ENCODE peak calls at places on chromosomes 16 and 17, in eight cellular contexts. One of them, this sample, is unnamed.

GRCh38 chr16:11059588-11059987 is 115.2 kb downstream of the CLEC16A start:
- DNase-seq in IMR-90: no peak
- DNase-seq in uterus: no peak
- DNase-seq in heart left ventricle: no peak
- DNase-seq in substantia nigra: no peak
- DNase-seq in mesendoderm: no peak
- DNase-seq in stomach: no peak
- DNase-seq in left ventricle myocardium inferior: no peak
- DNase-seq in this sample: no peak

GRCh38 chr16:19432429-19432828 is 14.7 kb downstream of the TMC5 start:
- DNase-seq in IMR-90: no peak
- DNase-seq in uterus: no peak
- DNase-seq in heart left ventricle: no peak
- DNase-seq in substantia nigra: no peak
- DNase-seq in mesendoderm: peak
- DNase-seq in stomach: no peak
- DNase-seq in left ventricle myocardium inferior: no peak
- DNase-seq in this sample: no peak

GRCh38 chr17:10875984-10876555 is 38.2 kb upstream of the PIRT start:
- DNase-seq in IMR-90: peak
- DNase-seq in uterus: peak
- DNase-seq in heart left ventricle: peak
- DNase-seq in substantia nigra: peak
- DNase-seq in mesendoderm: peak
- DNase-seq in stomach: peak
- DNase-seq in left ventricle myocardium inferior: no peak
- DNase-seq in this sample: peak

GRCh38 chr17:1006054-1006453 is 9.1 kb downstream of the TIMM22 start:
- DNase-seq in IMR-90: no peak
- DNase-seq in uterus: no peak
- DNase-seq in heart left ventricle: no peak
- DNase-seq in substantia nigra: no peak
- DNase-seq in mesendoderm: no peak
- DNase-seq in stomach: peak
- DNase-seq in left ventricle myocardium inferior: no peak
- DNase-seq in this sample: no peak

GRCh38 chr17:43578699-43579569 is 32.8 kb upstream of the ETV4 start:
- DNase-seq in IMR-90: peak
- DNase-seq in uterus: no peak
- DNase-seq in heart left ventricle: peak
- DNase-seq in substantia nigra: no peak
- DNase-seq in mesendoderm: no peak
- DNase-seq in stomach: no peak
- DNase-seq in left ventricle myocardium inferior: no peak
- DNase-seq in this sample: peak

GRCh38 chr17:36777118-36777517 is 160.2 kb upstream of the LHX1 start:
- DNase-seq in IMR-90: peak
- DNase-seq in uterus: no peak
- DNase-seq in heart left ventricle: no peak
- DNase-seq in substantia nigra: no peak
- DNase-seq in mesendoderm: peak
- DNase-seq in stomach: no peak
- DNase-seq in left ventricle myocardium inferior: no peak
- DNase-seq in this sample: no peak

GRCh38 chr17:71926746-71927398 is 193.9 kb upstream of the SOX9 start:
- DNase-seq in IMR-90: no peak
- DNase-seq in uterus: no peak
- DNase-seq in heart left ventricle: no peak
- DNase-seq in substantia nigra: no peak
- DNase-seq in mesendoderm: no peak
- DNase-seq in stomach: no peak
- DNase-seq in left ventricle myocardium inferior: no peak
- DNase-seq in this sample: no peak

GRCh38 chr17:39153541-39154111 is 2.2 kb upstream of the PLXDC1 start:
- DNase-seq in IMR-90: peak
- DNase-seq in uterus: peak
- DNase-seq in heart left ventricle: peak
- DNase-seq in substantia nigra: peak
- DNase-seq in mesendoderm: peak
- DNase-seq in stomach: peak
- DNase-seq in left ventricle myocardium inferior: peak
- DNase-seq in this sample: peak

GRCh38 chr17:28334176-28334575 is 1.1 kb downstream of the IFT20 start:
- DNase-seq in IMR-90: peak
- DNase-seq in uterus: no peak
- DNase-seq in heart left ventricle: no peak
- DNase-seq in substantia nigra: no peak
- DNase-seq in mesendoderm: no peak
- DNase-seq in stomach: no peak
- DNase-seq in left ventricle myocardium inferior: no peak
- DNase-seq in this sample: no peak

GRCh38 chr17:32546031-32546444 is 59.2 kb downstream of the CDK5R1 start:
- DNase-seq in IMR-90: no peak
- DNase-seq in uterus: no peak
- DNase-seq in heart left ventricle: no peak
- DNase-seq in substantia nigra: peak
- DNase-seq in mesendoderm: peak
- DNase-seq in stomach: no peak
- DNase-seq in left ventricle myocardium inferior: no peak
- DNase-seq in this sample: no peak

GRCh38 chr17:4747847-4748246 is 8.1 kb upstream of the CXCL16 start:
- DNase-seq in IMR-90: no peak
- DNase-seq in uterus: no peak
- DNase-seq in heart left ventricle: no peak
- DNase-seq in substantia nigra: no peak
- DNase-seq in mesendoderm: no peak
- DNase-seq in stomach: no peak
- DNase-seq in left ventricle myocardium inferior: no peak
- DNase-seq in this sample: peak

GRCh38 chr16:88630941-88631340 is 7.4 kb upstream of the IL17C start:
- DNase-seq in IMR-90: no peak
- DNase-seq in uterus: no peak
- DNase-seq in heart left ventricle: no peak
- DNase-seq in substantia nigra: no peak
- DNase-seq in mesendoderm: no peak
- DNase-seq in stomach: no peak
- DNase-seq in left ventricle myocardium inferior: no peak
- DNase-seq in this sample: no peak

GRCh38 chr17:57536789-57537523 is 208.1 kb downstream of the CCDC182 start:
- DNase-seq in IMR-90: no peak
- DNase-seq in uterus: no peak
- DNase-seq in heart left ventricle: no peak
- DNase-seq in substantia nigra: no peak
- DNase-seq in mesendoderm: no peak
- DNase-seq in stomach: no peak
- DNase-seq in left ventricle myocardium inferior: no peak
- DNase-seq in this sample: no peak

GRCh38 chr17:57540596-57540995 is 204.5 kb downstream of the CCDC182 start:
- DNase-seq in IMR-90: no peak
- DNase-seq in uterus: no peak
- DNase-seq in heart left ventricle: no peak
- DNase-seq in substantia nigra: no peak
- DNase-seq in mesendoderm: no peak
- DNase-seq in stomach: no peak
- DNase-seq in left ventricle myocardium inferior: no peak
- DNase-seq in this sample: no peak

GRCh38 chr17:57539528-57540301 is 205.4 kb downstream of the CCDC182 start:
- DNase-seq in IMR-90: no peak
- DNase-seq in uterus: no peak
- DNase-seq in heart left ventricle: no peak
- DNase-seq in substantia nigra: no peak
- DNase-seq in mesendoderm: no peak
- DNase-seq in stomach: no peak
- DNase-seq in left ventricle myocardium inferior: no peak
- DNase-seq in this sample: no peak

GRCh38 chr17:57537524-57538410 is 207.3 kb downstream of the CCDC182 start:
- DNase-seq in IMR-90: no peak
- DNase-seq in uterus: no peak
- DNase-seq in heart left ventricle: no peak
- DNase-seq in substantia nigra: no peak
- DNase-seq in mesendoderm: no peak
- DNase-seq in stomach: no peak
- DNase-seq in left ventricle myocardium inferior: no peak
- DNase-seq in this sample: no peak

DNA sequence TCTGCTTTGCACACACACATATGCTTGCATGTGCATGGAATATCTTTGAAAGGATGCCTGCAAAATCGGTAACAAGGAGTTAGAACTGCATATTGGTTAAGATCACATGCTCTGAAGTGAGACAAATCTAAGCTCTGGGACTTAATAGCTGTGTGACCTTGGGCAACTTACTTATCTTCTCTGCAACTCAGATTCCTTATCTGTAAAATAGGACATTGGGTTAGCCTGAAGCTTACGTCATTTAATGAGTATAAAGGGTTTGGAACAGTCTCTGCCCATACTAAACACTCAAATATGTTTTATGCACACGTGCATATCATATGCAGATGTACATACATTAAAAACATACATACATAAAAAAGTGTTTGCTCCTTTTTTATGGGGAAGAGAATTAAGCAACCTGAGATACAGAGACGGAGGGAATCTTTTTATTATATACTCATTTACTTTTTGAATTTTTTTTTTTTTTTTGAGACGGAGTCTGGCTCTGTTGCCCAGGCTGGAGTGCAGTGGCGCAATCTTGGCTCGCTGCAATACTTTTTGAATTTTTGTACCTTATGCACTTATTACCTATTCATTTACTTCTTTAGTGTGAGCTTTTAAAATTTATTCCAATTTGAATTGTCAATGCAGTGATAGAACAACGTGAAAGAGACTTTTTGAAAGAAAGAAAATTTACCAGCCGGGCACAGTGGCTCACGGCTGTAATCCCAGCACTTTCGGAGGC is 206.2 kb downstream of the CCDC182 start:
- DNase-seq in IMR-90: no peak
- DNase-seq in uterus: no peak
- DNase-seq in heart left ventricle: no peak
- DNase-seq in substantia nigra: no peak
- DNase-seq in mesendoderm: no peak
- DNase-seq in stomach: no peak
- DNase-seq in left ventricle myocardium inferior: no peak
- DNase-seq in this sample: no peak
- H3K27ac ChIP-seq in IMR-90: no peak
- H3K27ac ChIP-seq in uterus: no peak
- H3K27ac ChIP-seq in heart left ventricle: peak
- H3K27ac ChIP-seq in substantia nigra: no peak
- H3K27ac ChIP-seq in mesendoderm: no peak
- H3K27ac ChIP-seq in stomach: no peak
- H3K27ac ChIP-seq in left ventricle myocardium inferior: no peak
- H3K27ac ChIP-seq in this sample: no peak

GRCh38 chr16:1168837-1169236 is 15.9 kb downstream of the CACNA1H start:
- DNase-seq in IMR-90: no peak
- DNase-seq in uterus: no peak
- DNase-seq in heart left ventricle: no peak
- DNase-seq in substantia nigra: no peak
- DNase-seq in mesendoderm: no peak
- DNase-seq in stomach: no peak
- DNase-seq in left ventricle myocardium inferior: no peak
- DNase-seq in this sample: no peak

GRCh38 chr16:1171001-1171400 is 18.1 kb downstream of the CACNA1H start:
- DNase-seq in IMR-90: no peak
- DNase-seq in uterus: no peak
- DNase-seq in heart left ventricle: no peak
- DNase-seq in substantia nigra: no peak
- DNase-seq in mesendoderm: no peak
- DNase-seq in stomach: no peak
- DNase-seq in left ventricle myocardium inferior: no peak
- DNase-seq in this sample: no peak

GRCh38 chr16:1169285-1170075 is 16.6 kb downstream of the CACNA1H start:
- DNase-seq in IMR-90: no peak
- DNase-seq in uterus: peak
- DNase-seq in heart left ventricle: peak
- DNase-seq in substantia nigra: no peak
- DNase-seq in mesendoderm: no peak
- DNase-seq in stomach: no peak
- DNase-seq in left ventricle myocardium inferior: no peak
- DNase-seq in this sample: no peak

GRCh38 chr16:1171854-1172428 is 19.0 kb downstream of the CACNA1H start:
- DNase-seq in IMR-90: no peak
- DNase-seq in uterus: peak
- DNase-seq in heart left ventricle: no peak
- DNase-seq in substantia nigra: no peak
- DNase-seq in mesendoderm: no peak
- DNase-seq in stomach: no peak
- DNase-seq in left ventricle myocardium inferior: no peak
- DNase-seq in this sample: no peak

DNA sequence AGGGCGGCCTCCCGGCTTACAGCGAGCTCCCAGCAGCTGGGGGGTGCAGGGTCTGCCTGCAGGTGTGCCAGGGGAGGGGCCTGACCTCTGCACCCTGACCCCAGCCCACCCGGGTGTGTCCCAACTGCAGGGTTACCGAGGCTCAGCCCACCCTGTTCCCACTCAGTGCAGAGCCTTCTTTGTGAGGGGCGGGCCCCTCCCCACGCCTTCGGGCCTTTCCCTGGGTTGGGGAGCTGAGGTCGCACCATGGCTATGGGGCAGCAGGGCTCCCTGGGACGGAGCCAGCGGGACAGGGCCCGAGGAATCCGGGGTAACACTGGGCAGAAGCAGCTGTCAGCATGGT is 17.1 kb downstream of the CACNA1H start:
- DNase-seq in IMR-90: no peak
- DNase-seq in uterus: no peak
- DNase-seq in heart left ventricle: no peak
- DNase-seq in substantia nigra: no peak
- DNase-seq in mesendoderm: no peak
- DNase-seq in stomach: no peak
- DNase-seq in left ventricle myocardium inferior: no peak
- DNase-seq in this sample: no peak
- H3K27ac ChIP-seq in IMR-90: no peak
- H3K27ac ChIP-seq in uterus: peak
- H3K27ac ChIP-seq in heart left ventricle: peak
- H3K27ac ChIP-seq in substantia nigra: no peak
- H3K27ac ChIP-seq in mesendoderm: no peak
- H3K27ac ChIP-seq in stomach: no peak
- H3K27ac ChIP-seq in left ventricle myocardium inferior: peak
- H3K27ac ChIP-seq in this sample: no peak

DNA sequence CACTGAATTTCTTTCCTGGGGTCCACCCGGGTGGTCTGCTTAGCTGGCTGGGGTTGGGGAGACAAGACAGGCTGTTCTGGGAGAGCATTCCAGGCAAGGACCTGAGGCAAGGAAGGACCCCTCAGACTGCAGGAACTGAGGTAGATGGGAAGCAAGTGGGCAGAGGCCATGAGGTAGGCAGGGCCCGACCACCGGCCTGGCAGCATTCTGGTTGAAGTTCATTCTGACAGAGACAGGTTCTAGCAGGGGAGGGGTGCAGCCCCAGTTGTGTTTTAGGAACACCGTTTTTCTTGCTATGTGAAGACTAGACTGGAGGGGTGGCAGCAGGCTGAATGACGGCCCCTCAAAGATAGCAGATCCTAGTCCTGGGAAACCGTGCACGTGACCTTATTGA is 17.5 kb downstream of the B9D1 start:
- DNase-seq in IMR-90: no peak
- DNase-seq in uterus: no peak
- DNase-seq in heart left ventricle: no peak
- DNase-seq in substantia nigra: no peak
- DNase-seq in mesendoderm: no peak
- DNase-seq in stomach: no peak
- DNase-seq in left ventricle myocardium inferior: no peak
- DNase-seq in this sample: no peak
- H3K27ac ChIP-seq in IMR-90: no peak
- H3K27ac ChIP-seq in uterus: peak
- H3K27ac ChIP-seq in heart left ventricle: no peak
- H3K27ac ChIP-seq in substantia nigra: no peak
- H3K27ac ChIP-seq in mesendoderm: no peak
- H3K27ac ChIP-seq in stomach: no peak
- H3K27ac ChIP-seq in left ventricle myocardium inferior: no peak
- H3K27ac ChIP-seq in this sample: no peak

GRCh38 chr16:30185141-30185682 is 1.8 kb downstream of the CORO1A start:
- DNase-seq in IMR-90: no peak
- DNase-seq in uterus: no peak
- DNase-seq in heart left ventricle: peak
- DNase-seq in substantia nigra: no peak
- DNase-seq in mesendoderm: no peak
- DNase-seq in stomach: no peak
- DNase-seq in left ventricle myocardium inferior: peak
- DNase-seq in this sample: no peak
- H3K27ac ChIP-seq in IMR-90: no peak
- H3K27ac ChIP-seq in uterus: no peak
- H3K27ac ChIP-seq in heart left ventricle: peak
- H3K27ac ChIP-seq in substantia nigra: peak
- H3K27ac ChIP-seq in mesendoderm: no peak
- H3K27ac ChIP-seq in stomach: peak
- H3K27ac ChIP-seq in left ventricle myocardium inferior: peak
- H3K27ac ChIP-seq in this sample: peak